ENCODE peak calls at places on chromosomes 4 and X, in seven cellular contexts. D, H, Y, F, P, M and K are unnamed samples.
A peak's percentile ranks its signal among the peaks of the same experiment; 100 is the strongest.

GRCh38 chr4:182898479-182898799 is 18.7 kb downstream of the DCTD start:
- DNase-seq in H (no peak), F (no peak), D (no peak), Y (no peak), M (no peak), P (no peak), K (no peak)

GRCh38 chr4:78788005-78788889 is 12.1 kb downstream of the BMP2K start:
- DNase-seq in D (no peak), F (no peak), M (no peak), H (no peak), P (no peak), Y (no peak), K (no peak)

GRCh38 chr4:1195894-1196401 is 23.6 kb upstream of the SPON2 start:
- DNase-seq in P (no peak), H (no peak), D (no peak), Y (peak; percentile 18), M (no peak), F (no peak), K (no peak)

GRCh38 chrX:850471-850916 is 219.9 kb downstream of the SHOX start:
- DNase-seq in M (no peak), P (no peak), D (no peak), Y (no peak), H (no peak), F (no peak), K (no peak)

GRCh38 chr4:56910172-56910967 is 2.7 kb downstream of the REST start:
- DNase-seq in D (no peak), H (no peak), F (peak; percentile 18), M (no peak), P (no peak), Y (no peak), K (no peak)

GRCh38 chr4:121900132-121900983 is 30.1 kb upstream of the BBS7 start:
- DNase-seq in H (peak; percentile 56), P (peak; percentile 59), F (peak; percentile 69), M (peak; percentile 34), D (peak; percentile 35), Y (peak; percentile 44), K (peak; percentile 53)

GRCh38 chrX:34300871-34301270 is 168.8 kb upstream of the FAM47A start:
- DNase-seq in F (peak; percentile 74), Y (peak; percentile 21), M (peak; percentile 6), H (peak; percentile 53), D (no peak), P (peak; percentile 42), K (no peak)

GRCh38 chrX:31323658-31324057 is 251.8 kb upstream of the FTHL17 start:
- DNase-seq in Y (no peak), M (no peak), D (no peak), F (no peak), H (no peak), P (no peak), K (no peak)

GRCh38 chrX:39650883-39651282 is 446.9 kb downstream of the BCOR start:
- DNase-seq in D (no peak), M (no peak), F (no peak), Y (no peak), H (peak; percentile 55), P (no peak), K (peak; percentile 30)

GRCh38 chrX:10158279-10158939 is 1.6 kb downstream of the CLCN4 start:
- DNase-seq in M (no peak), H (peak; percentile 61), Y (no peak), D (no peak), P (peak; percentile 28), F (peak; percentile 42), K (peak; percentile 84)

GRCh38 chr4:124212835-124213640 is 499.5 kb downstream of the ANKRD50 start:
- DNase-seq in M (peak; percentile 74), D (no peak), P (no peak), F (no peak), H (no peak), Y (no peak), K (peak; percentile 24)

GRCh38 chr4:153582954-153583456 is 101.1 kb upstream of the TLR2 start:
- DNase-seq in P (no peak), D (no peak), Y (no peak), M (no peak), F (no peak), H (no peak), K (no peak)

GRCh38 chrX:74383611-74384010 is 37.7 kb upstream of the SLC16A2 start:
- DNase-seq in F (peak; percentile 37), M (peak; percentile 28), D (peak; percentile 29), H (peak; percentile 16), P (peak; percentile 32), Y (peak; percentile 18), K (peak; percentile 17)

GRCh38 chrX:34881671-34882070 is 60.9 kb upstream of the FAM47B start:
- DNase-seq in P (no peak), F (no peak), Y (no peak), D (no peak), H (no peak), M (no peak), K (no peak)

GRCh38 chr4:85681194-85681803 is 206.3 kb downstream of the ARHGAP24 start:
- DNase-seq in M (peak; percentile 53), D (no peak), F (no peak), H (no peak), Y (peak; percentile 33), P (no peak), K (no peak)

GRCh38 chr4:1610791-1611500 is 73.2 kb downstream of the FAM53A start:
- DNase-seq in P (no peak), F (no peak), H (no peak), D (no peak), M (no peak), Y (no peak), K (peak; percentile 14)

GRCh38 chr4:55547461-55547770 is 707 bp upstream of the CLOCK start:
- DNase-seq in Y (no peak), D (no peak), H (peak; percentile 73), P (no peak), M (no peak), F (peak; percentile 64), K (no peak)

GRCh38 chr4:125369098-125369497 is 54.3 kb downstream of the FAT4 start:
- DNase-seq in F (no peak), M (no peak), D (no peak), P (no peak), H (no peak), Y (no peak), K (no peak)

GRCh38 chr4:100190643-100191600 is 654 bp upstream of the DDIT4L start:
- DNase-seq in H (peak; percentile 8), F (peak; percentile 57), D (no peak), M (no peak), Y (no peak), P (peak; percentile 4), K (peak; percentile 26)

GRCh38 chr4:29081230-29081955 is 1638.8 kb upstream of the PCDH7 start:
- DNase-seq in F (no peak), P (no peak), H (no peak), D (no peak), Y (no peak), M (no peak), K (no peak)

GRCh38 chr4:122712782-122713181 is 19.7 kb upstream of the BBS12 start:
- DNase-seq in P (no peak), F (no peak), H (no peak), Y (no peak), D (no peak), M (no peak), K (no peak)

GRCh38 chr4:106628616-106629606 is 260.3 kb upstream of the GIMD1 start:
- DNase-seq in F (no peak), M (no peak), H (no peak), P (no peak), D (no peak), Y (no peak), K (no peak)

GRCh38 chrX:64885850-64886249 is 90.4 kb downstream of the ZC4H2 start:
- DNase-seq in M (no peak), Y (peak; percentile 30), D (no peak), F (peak; percentile 1), P (peak; percentile 9), H (peak; percentile 9), K (peak; percentile 30)
- TF ChIP-seq CTCF in M (peak; percentile 42), Y (peak; percentile 65), D (no peak), F (no peak), P (peak; percentile 48), H (peak; percentile 52), K (peak; percentile 70)

GRCh38 chr4:112251044-112251632 is 19.6 kb downstream of the AP1AR start:
- DNase-seq in F (no peak), D (no peak), P (no peak), M (no peak), H (no peak), Y (no peak), K (no peak)

GRCh38 chr4:112247021-112247420 is 15.4 kb downstream of the AP1AR start:
- DNase-seq in M (no peak), D (no peak), Y (no peak), F (no peak), H (no peak), P (no peak), K (no peak)

DNA sequence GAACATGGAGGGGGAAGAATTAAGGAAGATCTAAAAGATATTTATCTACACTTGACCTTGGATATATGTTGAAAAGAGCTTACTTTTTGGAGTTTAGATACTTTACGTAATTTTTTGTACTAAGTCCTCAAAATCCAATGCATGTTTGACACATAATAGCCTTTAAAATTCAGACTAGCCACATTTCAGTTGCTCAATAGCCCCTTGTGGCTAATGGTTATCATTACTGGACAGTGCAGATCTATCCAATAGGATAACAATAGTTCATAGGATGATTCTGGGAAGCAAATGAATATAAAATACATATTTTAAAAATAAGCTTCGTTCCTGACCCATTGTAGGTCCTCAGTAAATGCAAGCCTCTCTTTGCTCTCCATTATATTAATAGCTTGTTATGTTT is 13.8 kb downstream of the AP1AR start:
- DNase-seq in D (no peak), H (no peak), M (no peak), F (no peak), Y (no peak), P (no peak), K (no peak)
- TF ChIP-seq CTCF in D (no peak), H (no peak), M (no peak), F (peak; percentile 28), Y (no peak), P (peak; percentile 33), K (peak; percentile 49)

DNA sequence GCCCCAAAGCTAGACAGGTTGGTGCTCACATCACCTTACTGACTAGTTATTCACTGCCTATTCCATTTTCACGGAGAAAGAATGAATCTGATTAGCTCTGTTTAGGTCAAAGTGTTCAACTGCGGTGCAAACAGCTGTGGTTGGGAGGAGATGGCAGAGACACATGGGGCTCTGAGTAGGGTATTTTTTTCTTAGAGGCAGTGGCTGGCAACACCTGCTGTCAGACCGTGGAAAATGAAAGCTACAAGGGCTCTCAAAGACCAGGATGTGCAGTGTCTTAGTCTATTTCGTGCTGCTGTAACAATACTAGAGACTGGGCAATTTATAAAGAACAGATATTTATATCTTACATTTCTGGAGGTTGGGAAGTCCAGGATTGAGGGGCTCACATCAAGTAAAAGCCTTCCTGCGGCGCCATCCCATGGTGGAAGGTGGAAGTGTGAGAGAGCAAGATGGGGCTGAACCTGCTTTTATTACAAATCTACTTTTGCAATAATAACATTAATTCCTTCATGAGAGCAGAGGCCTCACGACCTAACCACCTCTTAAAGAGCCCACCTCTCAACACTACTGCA is 10.6 kb downstream of the NYX start:
- DNase-seq in F (no peak), P (no peak), Y (no peak), H (no peak), M (no peak), D (no peak), K (no peak)
- TF ChIP-seq CTCF in F (peak; percentile 31), P (no peak), Y (no peak), H (no peak), M (no peak), D (no peak), K (no peak)

DNA sequence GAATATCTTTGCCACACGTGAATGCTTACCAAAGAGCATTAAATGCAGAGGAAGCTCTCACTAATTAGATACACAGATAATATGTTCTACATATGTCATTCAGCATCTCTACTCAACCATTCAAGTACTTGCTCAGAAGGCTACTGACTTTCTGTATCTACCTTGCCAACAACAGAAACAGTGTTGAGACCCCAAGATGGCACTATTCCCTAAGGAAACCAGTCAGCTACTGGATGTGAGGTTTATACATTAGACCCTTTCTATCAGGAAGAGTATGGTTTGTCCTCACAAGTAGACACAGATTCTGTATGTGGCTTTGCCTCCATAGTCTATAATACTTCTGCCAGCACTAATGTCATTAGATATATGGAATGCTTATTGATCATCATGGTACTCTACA is 443.9 kb upstream of the INTU start:
- DNase-seq in H (no peak), Y (no peak), F (peak; percentile 11), M (no peak), P (no peak), D (no peak), K (no peak)
- TF ChIP-seq CTCF in H (no peak), Y (no peak), F (no peak), M (peak; percentile 37), P (no peak), D (no peak), K (no peak)